ENCODE peak calls at places on chromosomes 2 and 18, in seven cellular contexts. S is effector memory CD4-positive, alpha-beta T cell; P is Calu3; G is stimulated activated CD4-positive, alpha-beta T cell treated with anti-CD3 and anti-CD28 coated beads, TNF-alpha, amount 100 ng/mL, for 48 hours; D is substantia nigra; B is A172; W is GM12864. H is an unnamed sample.
A peak's percentile ranks its signal among the peaks of the same experiment; 100 is the strongest.

GRCh38 chr2:113978524-113979171 is 88.8 kb downstream of the ACTR3 start:
- DNase-seq in B (no peak), S (no peak), D (no peak), W (no peak), P (no peak), G (no peak), H (no peak)

GRCh38 chr18:34493566-34494358 is 216.3 kb upstream of the DTNA start:
- DNase-seq in B (no peak), S (no peak), D (peak; percentile 65), W (no peak), G (no peak), P (peak; percentile 44), H (peak; percentile 11)

GRCh38 chr18:9017900-9018217 is 84.6 kb upstream of the NDUFV2 start:
- DNase-seq in D (no peak), B (peak; percentile 72), S (no peak), P (no peak), W (no peak), G (no peak), H (no peak)

GRCh38 chr2:217711236-217711635 is 291.6 kb downstream of the TNS1 start:
- DNase-seq in S (no peak), P (no peak), B (peak; percentile 62), W (no peak), G (no peak), D (no peak), H (no peak)

GRCh38 chr2:161873689-161874088 is 200.3 kb downstream of the DPP4 start:
- DNase-seq in B (no peak), P (no peak), G (no peak), D (no peak), W (no peak), S (no peak), H (no peak)

GRCh38 chr2:195559431-195559914 is 97.6 kb upstream of the SLC39A10 start:
- DNase-seq in S (peak; percentile 69), G (no peak), P (no peak), B (peak; percentile 76), W (peak; percentile 98), D (no peak), H (no peak)

GRCh38 chr2:223921204-223921603 is 23.9 kb downstream of the WDFY1 start:
- DNase-seq in D (no peak), G (no peak), W (no peak), S (no peak), B (no peak), P (no peak), H (no peak)

GRCh38 chr2:152648336-152648735 is 68.9 kb downstream of the PRPF40A start:
- DNase-seq in B (no peak), G (no peak), S (no peak), P (no peak), W (no peak), D (no peak), H (no peak)

GRCh38 chr2:120231974-120232635 is 8.9 kb upstream of the TMEM185B start:
- DNase-seq in B (peak; percentile 56), S (peak; percentile 51), P (no peak), D (no peak), G (peak; percentile 57), W (peak; percentile 90), H (no peak)

GRCh38 chr2:33421820-33422219 is 54.6 kb upstream of the RASGRP3 start:
- DNase-seq in P (no peak), S (no peak), W (no peak), G (no peak), B (peak; percentile 83), D (no peak), H (no peak)

GRCh38 chr18:3330622-3331021 is 68.7 kb downstream of the MYL12B start:
- DNase-seq in P (no peak), D (no peak), G (no peak), B (no peak), W (no peak), S (no peak), H (no peak)

GRCh38 chr2:188940171-188940570 is 34.0 kb upstream of the COL3A1 start:
- DNase-seq in G (no peak), P (no peak), W (no peak), B (no peak), S (no peak), D (no peak), H (no peak)

GRCh38 chr2:27765621-27766286 is 5.8 kb upstream of the MRPL33 start:
- DNase-seq in S (peak; percentile 28), W (no peak), D (no peak), P (peak; percentile 89), B (no peak), G (peak; percentile 27), H (peak; percentile 55)

GRCh38 chr2:92073815-92074548 is 2797.2 kb upstream of the TEKT4 start:
- DNase-seq in S (no peak), P (no peak), W (no peak), D (no peak), B (no peak), G (no peak), H (no peak)

GRCh38 chr2:223735659-223736244 is 101.6 kb downstream of the AP1S3 start:
- DNase-seq in W (no peak), P (no peak), D (no peak), B (peak; percentile 55), G (no peak), S (no peak), H (no peak)

GRCh38 chr2:11357428-11357972 is 13.1 kb upstream of the ROCK2 start:
- DNase-seq in P (no peak), S (no peak), G (no peak), D (no peak), B (no peak), W (no peak), H (no peak)

GRCh38 chr2:168607992-168608391 is 151.9 kb downstream of the CERS6 start:
- DNase-seq in G (no peak), S (no peak), P (no peak), W (no peak), B (no peak), D (no peak), H (no peak)

GRCh38 chr2:72887836-72888437 is 729 bp downstream of the SPR start:
- DNase-seq in P (peak; percentile 93), W (no peak), S (peak; percentile 12), B (peak; percentile 91), G (peak; percentile 47), D (peak; percentile 77), H (peak; percentile 90)

H was measured in SK-N-DZ.